ENCODE peak calls at places on chromosomes 3 and 15, in ten cellular contexts. F is A549, R is HCT116, Z is heart left ventricle, E is transverse colon, M is right lobe of liver, G is IMR-90, A is ovary, J is HepG2, Q is NB4. L is an unnamed sample.

GRCh38 chr3:126552688-126553283 is 5.9 kb downstream of the C3orf22 start:
- DNase-seq in E (peak), Z (no peak), G (no peak), R (no peak), J (no peak), Q (no peak), A (peak), F (no peak), M (no peak), L (no peak)

GRCh38 chr3:107111889-107112288 is 265.4 kb upstream of the CCDC54 start:
- DNase-seq in A (no peak), F (no peak), J (no peak), M (no peak), R (no peak), Q (no peak), Z (no peak), E (no peak), G (no peak), L (no peak)

GRCh38 chr3:81726132-81726531 is 35.3 kb downstream of the GBE1 start:
- DNase-seq in E (no peak), Z (no peak), M (no peak), G (peak), F (no peak), A (no peak), Q (no peak), J (no peak), R (no peak), L (no peak)

GRCh38 chr15:75712668-75713337 is at the start of gene CSPG4:
- DNase-seq in M (peak), Q (no peak), F (no peak), A (peak), J (no peak), E (peak), Z (peak), G (peak), R (no peak), L (no peak)

GRCh38 chr3:10234526-10235230 is 13.6 kb upstream of the TATDN2 start:
- DNase-seq in Q (peak), R (no peak), A (no peak), E (no peak), Z (no peak), G (no peak), J (no peak), M (no peak), F (no peak), L (no peak)

GRCh38 chr15:96947830-96948229 is 617.3 kb downstream of the NR2F2 start:
- DNase-seq in A (no peak), Q (no peak), G (no peak), F (no peak), R (no peak), M (no peak), Z (no peak), E (no peak), J (no peak), L (no peak)

GRCh38 chr3:20573175-20573574 is 387.2 kb upstream of the SGO1 start:
- DNase-seq in R (no peak), A (no peak), Q (no peak), Z (no peak), E (no peak), G (peak), F (no peak), M (no peak), J (no peak), L (no peak)

GRCh38 chr15:53295574-53295973 is 463.9 kb downstream of the WDR72 start:
- DNase-seq in A (no peak), F (no peak), G (no peak), E (no peak), M (no peak), Z (no peak), R (no peak), J (no peak), Q (no peak), L (no peak)

GRCh38 chr3:102741694-102742093 is 306.9 kb downstream of the ZPLD1 start:
- DNase-seq in E (no peak), F (peak), Q (no peak), G (no peak), R (no peak), A (no peak), J (no peak), Z (no peak), M (no peak), L (no peak)

GRCh38 chr3:15051531-15051930 is 13.6 kb downstream of the MRPS25 start:
- DNase-seq in E (peak), M (peak), Q (peak), Z (no peak), J (peak), F (peak), G (peak), A (no peak), R (peak), L (peak)

GRCh38 chr3:5011555-5012256 is 32.5 kb downstream of the BHLHE40 start:
- DNase-seq in F (no peak), G (no peak), Z (no peak), A (no peak), M (no peak), J (no peak), E (no peak), R (no peak), Q (peak), L (no peak)

GRCh38 chr3:5010706-5011554 is 31.7 kb downstream of the BHLHE40 start:
- DNase-seq in Q (peak), M (no peak), G (peak), A (no peak), J (no peak), E (peak), F (no peak), Z (no peak), R (no peak), L (no peak)

GRCh38 chr3:5010140-5010539 is 30.9 kb downstream of the BHLHE40 start:
- DNase-seq in E (no peak), Z (no peak), J (no peak), M (no peak), A (no peak), F (no peak), G (no peak), Q (no peak), R (no peak), L (no peak)

GRCh38 chr3:5007873-5008272 is 28.6 kb downstream of the BHLHE40 start:
- DNase-seq in R (no peak), Q (no peak), A (no peak), Z (no peak), J (no peak), M (no peak), E (no peak), G (no peak), F (no peak), L (no peak)

GRCh38 chr3:5009506-5010100 is 30.4 kb downstream of the BHLHE40 start:
- DNase-seq in Q (no peak), G (no peak), M (no peak), F (no peak), E (no peak), A (no peak), R (no peak), Z (no peak), J (no peak), L (no peak)
- TF ChIP-seq POLR2A in Q (no peak), G (no peak), M (no peak), F (no peak), E (no peak), A (no peak), R (no peak), Z (no peak), J (no peak), L (no peak)

GRCh38 chr15:67065531-67066005 is at the start of gene SMAD3:
- DNase-seq in F (peak), E (peak), G (peak), Z (peak), A (peak), R (peak), J (peak), M (peak), Q (peak), L (peak)
- TF ChIP-seq POLR2A in F (peak), E (peak), G (peak), Z (peak), A (peak), R (no peak), J (peak), M (peak), Q (peak), L (no peak)

GRCh38 chr3:141486735-141487418 is at the start of gene RASA2:
- DNase-seq in F (peak), A (peak), J (peak), R (peak), Z (peak), E (peak), M (peak), Q (peak), G (peak), L (peak)

GRCh38 chr3:141489184-141489583 is 2.4 kb downstream of the RASA2 start:
- DNase-seq in Q (no peak), J (no peak), M (no peak), F (no peak), E (no peak), A (no peak), R (no peak), Z (no peak), G (no peak), L (peak)

GRCh38 chr3:141485578-141486415 is 1.0 kb upstream of the RASA2 start:
- DNase-seq in A (no peak), Z (no peak), J (peak), M (no peak), R (peak), Q (peak), G (peak), E (no peak), F (peak), L (peak)

GRCh38 chr3:141486416-141486734 is 452 bp upstream of the RASA2 start:
- DNase-seq in M (no peak), A (no peak), Q (no peak), R (no peak), E (no peak), G (peak), F (no peak), J (peak), Z (no peak), L (no peak)

DNA sequence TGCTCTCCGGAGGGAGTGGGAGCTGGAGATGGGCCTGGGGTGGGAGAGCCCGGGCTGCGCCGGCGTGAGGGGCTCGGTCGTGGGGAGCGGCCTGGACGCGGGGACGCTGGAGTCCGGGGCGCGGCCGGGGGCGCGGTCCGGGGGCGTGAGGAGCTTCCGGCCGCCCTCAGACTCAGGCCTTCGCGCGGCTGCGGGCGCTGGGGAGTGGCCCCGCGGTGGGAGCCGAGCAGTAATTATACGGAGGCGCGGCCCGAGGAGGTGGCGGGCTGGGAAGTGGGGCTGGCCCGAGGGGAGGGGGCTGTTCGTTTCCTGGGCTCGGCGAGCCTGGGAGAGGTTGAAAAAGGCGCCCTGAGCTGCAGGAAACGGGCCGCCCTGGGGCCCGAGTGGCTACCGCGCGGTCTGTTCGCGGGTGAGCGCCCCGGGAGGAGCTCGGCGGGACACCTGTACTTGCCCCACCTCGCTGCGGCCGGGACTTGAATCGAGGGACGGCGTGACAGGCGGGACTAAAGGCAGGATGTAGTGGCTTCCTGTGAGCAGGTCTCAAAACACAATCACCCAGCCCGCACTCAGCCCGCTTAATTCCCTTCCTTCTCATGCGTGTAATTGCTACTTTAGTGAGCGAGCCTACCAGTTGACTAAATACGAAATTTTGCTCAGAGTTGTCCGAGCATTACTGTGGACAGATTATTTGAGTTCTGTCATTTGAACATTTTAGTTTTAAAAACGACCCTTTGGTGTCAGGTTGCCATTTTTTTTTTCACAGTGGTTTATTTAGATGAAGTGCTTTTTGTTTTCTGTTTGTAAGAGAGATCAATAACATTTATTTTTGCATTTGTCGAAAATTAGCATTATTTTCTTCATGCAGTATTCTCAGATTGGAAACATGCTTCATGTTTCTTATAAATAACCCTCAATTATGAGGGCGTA is 855 bp downstream of the RASA2 start:
- DNase-seq in Z (peak), G (peak), A (peak), E (peak), J (peak), R (peak), M (peak), Q (peak), F (peak), L (peak)
- TF ChIP-seq POLR2A in Z (peak), G (no peak), A (no peak), E (peak), J (peak), R (no peak), M (peak), Q (peak), F (peak), L (no peak)

GRCh38 chr3:67655364-67656121 is 1.1 kb upstream of the SUCLG2 start:
- DNase-seq in J (peak), Z (peak), G (no peak), Q (peak), E (peak), M (peak), A (peak), R (no peak), F (peak), L (peak)
- TF ChIP-seq POLR2A in J (no peak), Z (no peak), G (no peak), Q (no peak), E (peak), M (no peak), A (no peak), R (no peak), F (no peak), L (peak)

DNA sequence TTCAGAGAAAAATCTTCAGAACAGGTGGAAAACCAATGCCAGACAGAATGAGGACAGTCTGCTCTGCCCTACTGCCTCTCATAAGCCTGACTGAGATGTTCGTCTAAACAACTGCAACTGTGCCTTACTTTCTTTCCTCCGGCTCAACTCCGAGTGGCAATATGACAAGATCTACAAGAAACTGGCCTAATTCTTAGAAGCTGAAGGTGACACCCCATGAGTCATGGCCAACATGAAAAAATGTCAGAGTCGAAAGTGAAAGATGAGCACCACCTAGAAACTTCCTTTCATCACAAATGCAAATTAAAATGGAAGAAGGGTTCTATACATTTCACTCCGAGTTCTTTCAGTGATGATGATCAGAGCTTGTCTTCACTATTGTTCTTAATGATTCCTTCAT is 12.9 kb downstream of the PCYT1A start:
- DNase-seq in J (no peak), Z (no peak), G (peak), M (no peak), E (no peak), A (no peak), F (no peak), Q (no peak), R (no peak), L (peak)
- TF ChIP-seq POLR2A in J (no peak), Z (no peak), G (no peak), M (no peak), E (no peak), A (no peak), F (no peak), Q (no peak), R (no peak), L (peak)